ENCODE peak calls at places on chromosomes 5 and 9, in eight cellular contexts. C, A, Q, E, W, J, L and U are unnamed samples.

GRCh38 chr5:95440825-95441224 is 49.7 kb downstream of the FAM81B start:
- DNase-seq in C (no peak), A (peak; percentile 25), Q (no peak), E (peak; percentile 51), W (no peak), J (no peak), L (no peak), U (no peak)

GRCh38 chr5:77776606-77777206 is 567 bp upstream of the TBCA start:
- DNase-seq in C (no peak), A (peak; percentile 30), Q (no peak), E (no peak), W (no peak), J (no peak), L (no peak), U (no peak)

GRCh38 chr5:128208436-128208835 is 124.9 kb downstream of the SLC12A2 start:
- DNase-seq in C (no peak), A (no peak), Q (no peak), E (no peak), W (no peak), J (no peak), L (no peak), U (no peak)

GRCh38 chr9:86288501-86288900 is 6.2 kb upstream of the ISCA1 start:
- DNase-seq in C (no peak), A (no peak), Q (no peak), E (no peak), W (no peak), J (no peak), L (no peak), U (no peak)

GRCh38 chr5:107526263-107526937 is 144.3 kb downstream of the EFNA5 start:
- DNase-seq in C (no peak), A (no peak), Q (no peak), E (no peak), W (no peak), J (no peak), L (no peak), U (no peak)

GRCh38 chr5:134226441-134227192 is 744 bp upstream of the PPP2CA start:
- DNase-seq in C (no peak), A (peak; percentile 20), Q (no peak), E (no peak), W (peak; percentile 67), J (peak; percentile 87), L (peak; percentile 37), U (no peak)

GRCh38 chr9:91711755-91712591 is 238.1 kb downstream of the ROR2 start:
- DNase-seq in C (peak; percentile 83), A (peak; percentile 49), Q (no peak), E (no peak), W (peak; percentile 39), J (no peak), L (no peak), U (no peak)

GRCh38 chr9:102594216-102594615 is 400.9 kb upstream of the CYLC2 start:
- DNase-seq in C (no peak), A (no peak), Q (no peak), E (no peak), W (no peak), J (no peak), L (no peak), U (no peak)

GRCh38 chr9:123063172-123063508 is 29.7 kb downstream of the GPR21 start:
- DNase-seq in C (no peak), A (no peak), Q (peak; percentile 56), E (no peak), W (no peak), J (no peak), L (no peak), U (no peak)

GRCh38 chr9:114898741-114899140 is 31.6 kb downstream of the TNFSF8 start:
- DNase-seq in C (peak; percentile 90), A (no peak), Q (no peak), E (no peak), W (no peak), J (peak; percentile 48), L (no peak), U (no peak)

GRCh38 chr9:16869140-16869903 is 1.1 kb downstream of the BNC2 start:
- DNase-seq in C (no peak), A (no peak), Q (no peak), E (peak; percentile 69), W (no peak), J (no peak), L (peak; percentile 58), U (no peak)

GRCh38 chr5:159975462-159976019 is 33.4 kb upstream of the TTC1 start:
- DNase-seq in C (no peak), A (peak; percentile 61), Q (peak; percentile 84), E (peak; percentile 12), W (no peak), J (no peak), L (no peak), U (no peak)

GRCh38 chr5:105970919-105971318 is 1699.8 kb downstream of the EFNA5 start:
- DNase-seq in C (no peak), A (no peak), Q (no peak), E (no peak), W (no peak), J (no peak), L (no peak), U (no peak)

GRCh38 chr9:125532812-125533594 is 174.0 kb downstream of the MAPKAP1 start:
- DNase-seq in C (no peak), A (no peak), Q (no peak), E (no peak), W (no peak), J (no peak), L (no peak), U (no peak)

GRCh38 chr5:155150012-155150411 is 136.5 kb downstream of the KIF4B start:
- DNase-seq in C (peak; percentile 3), A (no peak), Q (no peak), E (no peak), W (no peak), J (no peak), L (no peak), U (no peak)

GRCh38 chr5:39674209-39675082 is 249.7 kb upstream of the DAB2 start:
- DNase-seq in C (no peak), A (peak; percentile 48), Q (no peak), E (no peak), W (no peak), J (no peak), L (no peak), U (no peak)
- TF ChIP-seq CTCF in C (no peak), A (no peak), Q (no peak), E (no peak), W (no peak), J (no peak), L (no peak), U (no peak)

DNA sequence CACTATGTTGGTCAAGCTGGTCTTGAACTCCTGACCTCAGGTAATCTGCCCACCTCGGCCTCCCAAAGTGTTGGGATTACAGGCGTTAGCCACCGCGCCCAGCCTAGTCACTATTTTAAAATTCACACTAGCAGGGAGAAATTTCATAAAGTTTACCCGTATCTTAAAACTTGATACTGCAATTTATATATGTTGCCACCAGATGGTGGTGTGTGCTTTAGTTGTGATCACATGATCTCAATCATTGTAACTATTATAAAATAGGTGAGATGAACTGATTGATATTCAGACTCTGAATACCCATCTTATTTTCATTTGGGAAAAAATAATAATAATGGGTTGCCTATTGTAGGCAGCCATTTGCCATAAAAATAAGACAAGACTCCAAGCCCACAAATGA is 1330.4 kb upstream of the WWC1 start:
- DNase-seq in C (no peak), A (no peak), Q (no peak), E (peak; percentile 48), W (no peak), J (no peak), L (no peak), U (no peak)
- TF ChIP-seq CTCF in C (peak; percentile 45), A (no peak), Q (no peak), E (peak; percentile 60), W (no peak), J (no peak), L (no peak), U (peak; percentile 41)

DNA sequence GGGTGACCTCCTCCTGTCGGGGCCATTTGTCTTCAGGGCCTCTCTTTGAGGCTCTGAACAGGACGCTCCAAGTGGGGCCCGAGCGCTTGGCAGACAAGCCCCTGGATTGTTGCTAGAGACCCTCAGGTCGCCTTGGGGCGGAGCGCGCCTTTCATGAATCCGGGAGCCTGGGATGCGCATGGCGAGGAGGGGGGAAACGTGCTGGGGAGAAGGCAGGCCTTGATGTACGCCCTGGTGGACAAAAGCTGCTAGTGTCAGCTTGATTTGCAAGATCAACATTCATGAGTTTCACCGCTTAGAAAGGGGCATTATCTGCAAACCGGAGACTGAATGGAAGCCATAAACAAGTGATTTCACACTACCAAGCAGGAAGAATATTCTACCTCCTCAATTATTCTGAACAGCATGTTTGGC is 226.3 kb downstream of the SMARCA2 start:
- DNase-seq in C (peak; percentile 20), A (peak; percentile 68), Q (peak; percentile 50), E (peak; percentile 95), W (peak; percentile 20), J (no peak), L (peak; percentile 51), U (peak; percentile 34)
- TF ChIP-seq CTCF in C (no peak), A (peak; percentile 45), Q (peak; percentile 35), E (peak; percentile 39), W (peak; percentile 46), J (no peak), L (no peak), U (peak; percentile 66)

GRCh38 chr9:127847833-127848755 is 6.4 kb downstream of the ENG start:
- DNase-seq in C (no peak), A (no peak), Q (no peak), E (no peak), W (no peak), J (no peak), L (no peak), U (no peak)

GRCh38 chr9:127848756-127849504 is 5.5 kb downstream of the ENG start:
- DNase-seq in C (no peak), A (no peak), Q (no peak), E (no peak), W (no peak), J (no peak), L (no peak), U (no peak)

GRCh38 chr9:127846451-127847154 is 7.9 kb downstream of the ENG start:
- DNase-seq in C (no peak), A (no peak), Q (no peak), E (no peak), W (no peak), J (no peak), L (peak; percentile 52), U (no peak)

GRCh38 chr9:127844821-127845359 is 9.6 kb downstream of the ENG start:
- DNase-seq in C (no peak), A (no peak), Q (no peak), E (peak; percentile 77), W (no peak), J (no peak), L (peak; percentile 56), U (no peak)

DNA sequence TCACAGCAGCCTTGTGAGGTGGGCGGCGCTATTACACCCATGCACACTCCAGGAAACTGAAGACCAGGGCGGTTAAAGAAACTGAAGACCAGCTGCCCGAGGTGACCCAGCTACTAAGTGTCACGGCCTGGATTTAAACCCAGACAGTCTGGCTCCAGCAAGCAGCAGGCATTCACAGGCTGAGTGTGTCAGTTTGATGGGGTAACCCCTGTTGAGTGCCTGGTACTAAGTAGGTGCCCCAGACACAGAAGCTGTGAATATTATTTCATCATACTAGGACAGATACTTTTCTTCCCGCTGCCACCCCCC is 7.3 kb downstream of the ENG start:
- DNase-seq in C (no peak), A (no peak), Q (no peak), E (no peak), W (no peak), J (no peak), L (peak; percentile 48), U (no peak)
- TF ChIP-seq CTCF in C (no peak), A (no peak), Q (no peak), E (no peak), W (no peak), J (no peak), L (no peak), U (no peak)